ENCODE peak calls at places on chromosomes 2 and 18, in seven cellular contexts. M, W, D, K, V, T and G are unnamed samples.

GRCh38 chr18:68840554-68841263 is 42.8 kb downstream of the CCDC102B start:
- DNase-seq in M (peak), W (no peak), D (peak), K (no peak), V (no peak), T (peak), G (no peak)

GRCh38 chr2:119694994-119695521 is 16.1 kb downstream of the TMEM177 start:
- DNase-seq in M (peak), W (no peak), D (peak), K (no peak), V (no peak), T (peak), G (no peak)

GRCh38 chr2:15116830-15117229 is 444.3 kb downstream of the NBAS start:
- DNase-seq in M (no peak), W (no peak), D (no peak), K (no peak), V (no peak), T (no peak), G (no peak)

GRCh38 chr2:239292956-239293355 is 107.9 kb downstream of the HDAC4 start:
- DNase-seq in M (no peak), W (no peak), D (no peak), K (peak), V (no peak), T (no peak), G (no peak)

GRCh38 chr2:230234845-230235244 is 9.3 kb downstream of the SP140 start:
- DNase-seq in M (no peak), W (no peak), D (no peak), K (no peak), V (no peak), T (no peak), G (no peak)

GRCh38 chr2:118784860-118785259 is 62.6 kb downstream of the EN1 start:
- DNase-seq in M (no peak), W (no peak), D (no peak), K (no peak), V (no peak), T (no peak), G (no peak)

GRCh38 chr2:238986491-238987351 is 138.8 kb downstream of the TWIST2 start:
- DNase-seq in M (no peak), W (no peak), D (no peak), K (no peak), V (no peak), T (no peak), G (no peak)

GRCh38 chr2:187008111-187008510 is 159.1 kb upstream of the ZSWIM2 start:
- DNase-seq in M (no peak), W (no peak), D (peak), K (no peak), V (no peak), T (peak), G (no peak)

GRCh38 chr2:28661589-28662001 is 90.0 kb upstream of the PPP1CB start:
- DNase-seq in M (peak), W (peak), D (peak), K (peak), V (peak), T (peak), G (no peak)

GRCh38 chr2:41149054-41149453 is 697.2 kb upstream of the SLC8A1 start:
- DNase-seq in M (no peak), W (no peak), D (no peak), K (no peak), V (no peak), T (no peak), G (no peak)

GRCh38 chr2:199160081-199160480 is 297.7 kb downstream of the SATB2 start:
- DNase-seq in M (no peak), W (no peak), D (no peak), K (no peak), V (no peak), T (no peak), G (no peak)

GRCh38 chr2:231512222-231512621 is 18.0 kb downstream of the NMUR1 start:
- DNase-seq in M (no peak), W (no peak), D (no peak), K (no peak), V (no peak), T (no peak), G (no peak)

GRCh38 chr2:109437325-109438090 is 176.3 kb downstream of the SEPTIN10 start:
- DNase-seq in M (no peak), W (peak), D (no peak), K (peak), V (no peak), T (no peak), G (no peak)

GRCh38 chr2:28419705-28420270 is 27.1 kb downstream of the FOSL2 start:
- DNase-seq in M (no peak), W (no peak), D (no peak), K (no peak), V (no peak), T (no peak), G (no peak)

GRCh38 chr2:134855709-134856108 is 17.3 kb downstream of the ACMSD start:
- DNase-seq in M (no peak), W (no peak), D (no peak), K (no peak), V (no peak), T (no peak), G (peak)

GRCh38 chr2:104860141-104860790 is 6.4 kb downstream of the POU3F3 start:
- DNase-seq in M (no peak), W (no peak), D (no peak), K (no peak), V (no peak), T (no peak), G (no peak)

GRCh38 chr2:98769784-98770183 is 38.9 kb upstream of the MGAT4A start:
- DNase-seq in M (no peak), W (peak), D (no peak), K (no peak), V (no peak), T (no peak), G (no peak)

GRCh38 chr2:620456-621302 is 56.5 kb downstream of the TMEM18 start:
- DNase-seq in M (no peak), W (no peak), D (no peak), K (peak), V (no peak), T (no peak), G (no peak)

GRCh38 chr2:52107124-52107523 is 1075.2 kb upstream of the NRXN1 start:
- DNase-seq in M (no peak), W (no peak), D (no peak), K (no peak), V (no peak), T (no peak), G (no peak)

GRCh38 chr2:71074893-71075292 is 6.4 kb downstream of the NAGK start:
- DNase-seq in M (no peak), W (no peak), D (no peak), K (no peak), V (no peak), T (no peak), G (no peak)

GRCh38 chr18:75638597-75639467 is 211.3 kb upstream of the SMIM21 start:
- DNase-seq in M (peak), W (no peak), D (peak), K (no peak), V (peak), T (peak), G (no peak)

GRCh38 chr2:18949871-18950597 is 360.7 kb upstream of the NT5C1B start:
- DNase-seq in M (peak), W (no peak), D (peak), K (no peak), V (no peak), T (peak), G (no peak)

GRCh38 chr18:59904051-59904601 is 4.3 kb downstream of the PMAIP1 start:
- DNase-seq in M (no peak), W (no peak), D (no peak), K (no peak), V (no peak), T (no peak), G (peak)

GRCh38 chr18:13246121-13246520 is 27.6 kb downstream of the LDLRAD4 start:
- DNase-seq in M (no peak), W (no peak), D (no peak), K (no peak), V (no peak), T (no peak), G (no peak)

GRCh38 chr2:240823449-240824336 is 3.7 kb upstream of the KIF1A start:
- DNase-seq in M (no peak), W (no peak), D (no peak), K (no peak), V (no peak), T (no peak), G (no peak)

GRCh38 chr2:23426284-23426905 is 41.4 kb downstream of the KLHL29 start:
- DNase-seq in M (peak), W (no peak), D (peak), K (peak), V (peak), T (peak), G (no peak)